ENCODE peak calls at places on chromosome 14, in six cellular contexts. One of them, this sample, is unnamed. For H3K4me1 and H3K9me3, the result is how much of the 10 kb centered on the place peaks cover.

GRCh38 chr14:34180428-34180827 is 229.6 kb upstream of the EGLN3 start:
- DNase-seq in gastrocnemius medialis: no peak
- DNase-seq in GM23248: no peak
- DNase-seq in CD8-positive, alpha-beta T cell: no peak
- DNase-seq in pancreas: no peak
- DNase-seq in thoracic aorta: no peak
- DNase-seq in this sample: no peak

GRCh38 chr14:78835909-78836308 is 665.7 kb downstream of the NRXN3 start:
- DNase-seq in GM23248: no peak
- DNase-seq in gastrocnemius medialis: no peak
- DNase-seq in thoracic aorta: no peak
- DNase-seq in CD8-positive, alpha-beta T cell: no peak
- DNase-seq in pancreas: no peak
- DNase-seq in this sample: no peak

GRCh38 chr14:73995977-73996378 is 23.1 kb downstream of the ENTPD5 start:
- DNase-seq in CD8-positive, alpha-beta T cell: no peak
- DNase-seq in pancreas: no peak
- DNase-seq in thoracic aorta: no peak
- DNase-seq in gastrocnemius medialis: no peak
- DNase-seq in GM23248: no peak
- DNase-seq in this sample: no peak

GRCh38 chr14:23517650-23518329 is 33.8 kb downstream of the ZFHX2 start:
- DNase-seq in CD8-positive, alpha-beta T cell: no peak
- DNase-seq in gastrocnemius medialis: no peak
- DNase-seq in thoracic aorta: no peak
- DNase-seq in pancreas: no peak
- DNase-seq in GM23248: no peak
- DNase-seq in this sample: no peak

GRCh38 chr14:55381561-55381960 is 30.1 kb downstream of the ATG14 start:
- DNase-seq in pancreas: no peak
- DNase-seq in gastrocnemius medialis: no peak
- DNase-seq in thoracic aorta: no peak
- DNase-seq in GM23248: no peak
- DNase-seq in CD8-positive, alpha-beta T cell: no peak
- DNase-seq in this sample: no peak

GRCh38 chr14:37970696-37971095 is 237.0 kb upstream of the SSTR1 start:
- DNase-seq in pancreas: no peak
- DNase-seq in CD8-positive, alpha-beta T cell: no peak
- DNase-seq in gastrocnemius medialis: no peak
- DNase-seq in GM23248: no peak
- DNase-seq in thoracic aorta: no peak
- DNase-seq in this sample: no peak

GRCh38 chr14:97442363-97442762 is 645.2 kb downstream of the VRK1 start:
- DNase-seq in pancreas: no peak
- DNase-seq in CD8-positive, alpha-beta T cell: no peak
- DNase-seq in GM23248: no peak
- DNase-seq in gastrocnemius medialis: no peak
- DNase-seq in thoracic aorta: no peak
- DNase-seq in this sample: no peak

GRCh38 chr14:51442513-51443175 is 202.6 kb downstream of the TMX1 start:
- DNase-seq in pancreas: no peak
- DNase-seq in thoracic aorta: no peak
- DNase-seq in gastrocnemius medialis: no peak
- DNase-seq in GM23248: peak
- DNase-seq in CD8-positive, alpha-beta T cell: no peak
- DNase-seq in this sample: no peak

GRCh38 chr14:56687123-56687522 is 107.5 kb downstream of the TMEM260 start:
- DNase-seq in GM23248: no peak
- DNase-seq in gastrocnemius medialis: no peak
- DNase-seq in CD8-positive, alpha-beta T cell: no peak
- DNase-seq in pancreas: no peak
- DNase-seq in thoracic aorta: no peak
- DNase-seq in this sample: no peak

GRCh38 chr14:21095430-21096205 is 2.8 kb downstream of the ZNF219 start:
- DNase-seq in pancreas: no peak
- DNase-seq in thoracic aorta: no peak
- DNase-seq in CD8-positive, alpha-beta T cell: no peak
- DNase-seq in GM23248: peak
- DNase-seq in gastrocnemius medialis: no peak
- DNase-seq in this sample: peak

GRCh38 chr14:23492618-23493272 is 23.2 kb downstream of the NGDN start:
- DNase-seq in gastrocnemius medialis: no peak
- DNase-seq in thoracic aorta: no peak
- DNase-seq in CD8-positive, alpha-beta T cell: no peak
- DNase-seq in GM23248: peak
- DNase-seq in pancreas: no peak
- DNase-seq in this sample: no peak

GRCh38 chr14:104019806-104020205 is 65.7 kb upstream of the ASPG start:
- DNase-seq in thoracic aorta: no peak
- DNase-seq in pancreas: no peak
- DNase-seq in gastrocnemius medialis: no peak
- DNase-seq in GM23248: no peak
- DNase-seq in CD8-positive, alpha-beta T cell: no peak
- DNase-seq in this sample: no peak

GRCh38 chr14:29098625-29099024 is 332.0 kb downstream of the FOXG1 start:
- DNase-seq in GM23248: no peak
- DNase-seq in CD8-positive, alpha-beta T cell: no peak
- DNase-seq in pancreas: no peak
- DNase-seq in gastrocnemius medialis: no peak
- DNase-seq in thoracic aorta: no peak
- DNase-seq in this sample: no peak

GRCh38 chr14:32202941-32203882 is at the start of gene RNU6-8:
- DNase-seq in CD8-positive, alpha-beta T cell: peak
- DNase-seq in thoracic aorta: peak
- DNase-seq in pancreas: peak
- DNase-seq in GM23248: peak
- DNase-seq in gastrocnemius medialis: peak
- DNase-seq in this sample: peak

GRCh38 chr14:81382517-81383225 is 17.5 kb downstream of the STON2 start:
- DNase-seq in pancreas: no peak
- DNase-seq in CD8-positive, alpha-beta T cell: no peak
- DNase-seq in GM23248: no peak
- DNase-seq in gastrocnemius medialis: no peak
- DNase-seq in thoracic aorta: no peak
- DNase-seq in this sample: no peak

GRCh38 chr14:96627386-96627785 is 125.2 kb downstream of the PAPOLA start:
- DNase-seq in thoracic aorta: no peak
- DNase-seq in pancreas: no peak
- DNase-seq in CD8-positive, alpha-beta T cell: no peak
- DNase-seq in gastrocnemius medialis: no peak
- DNase-seq in GM23248: no peak
- DNase-seq in this sample: no peak

GRCh38 chr14:31209605-31210004 is 2.0 kb upstream of the HECTD1 start:
- DNase-seq in GM23248: no peak
- DNase-seq in gastrocnemius medialis: no peak
- DNase-seq in CD8-positive, alpha-beta T cell: no peak
- DNase-seq in pancreas: no peak
- DNase-seq in thoracic aorta: no peak
- DNase-seq in this sample: no peak

GRCh38 chr14:58947816-58948440 is 240.5 kb upstream of the DAAM1 start:
- DNase-seq in pancreas: no peak
- DNase-seq in GM23248: no peak
- DNase-seq in CD8-positive, alpha-beta T cell: no peak
- DNase-seq in gastrocnemius medialis: no peak
- DNase-seq in thoracic aorta: no peak
- DNase-seq in this sample: no peak

GRCh38 chr14:89550761-89551283 is 133.8 kb upstream of the FOXN3 start:
- DNase-seq in pancreas: no peak
- DNase-seq in thoracic aorta: no peak
- DNase-seq in gastrocnemius medialis: no peak
- DNase-seq in CD8-positive, alpha-beta T cell: no peak
- DNase-seq in GM23248: no peak
- DNase-seq in this sample: no peak

GRCh38 chr14:77069551-77069950 is 28.5 kb upstream of the CIPC start:
- DNase-seq in GM23248: no peak
- DNase-seq in CD8-positive, alpha-beta T cell: no peak
- DNase-seq in pancreas: no peak
- DNase-seq in thoracic aorta: no peak
- DNase-seq in gastrocnemius medialis: no peak
- DNase-seq in this sample: no peak

GRCh38 chr14:72864712-72865365 is 29.1 kb downstream of the DPF3 start:
- DNase-seq in thoracic aorta: no peak
- DNase-seq in pancreas: no peak
- DNase-seq in GM23248: peak
- DNase-seq in CD8-positive, alpha-beta T cell: no peak
- DNase-seq in gastrocnemius medialis: no peak
- DNase-seq in this sample: peak

DNA sequence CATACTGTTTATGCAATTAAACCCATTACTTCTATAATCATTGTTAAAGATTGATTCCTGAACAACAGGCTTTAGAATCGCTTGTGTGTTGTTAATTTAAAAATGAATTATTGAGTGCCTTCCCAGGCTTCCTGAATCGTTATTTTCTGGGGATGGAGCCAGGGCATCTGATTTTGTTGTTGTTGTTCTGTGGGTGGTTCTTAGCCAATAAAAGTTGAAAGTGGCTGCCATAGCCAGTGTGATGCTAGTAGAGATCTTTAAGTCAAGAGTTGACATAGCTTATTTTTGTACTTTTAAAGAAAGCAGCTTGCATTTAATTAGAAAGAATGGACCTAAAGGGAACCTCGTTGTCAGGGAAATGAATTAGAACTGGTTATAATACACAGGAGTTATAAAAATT is 6.4 kb downstream of the GOLGA5 start:
- DNase-seq in pancreas: no peak
- DNase-seq in CD8-positive, alpha-beta T cell: no peak
- DNase-seq in thoracic aorta: no peak
- DNase-seq in GM23248: peak
- DNase-seq in gastrocnemius medialis: no peak
- DNase-seq in this sample: no peak
- H3K4me1 ChIP-seq in pancreas: under half
- H3K4me1 ChIP-seq in CD8-positive, alpha-beta T cell: under half
- H3K4me1 ChIP-seq in thoracic aorta: under half
- H3K4me1 ChIP-seq in GM23248: under half
- H3K4me1 ChIP-seq in gastrocnemius medialis: under half
- H3K4me1 ChIP-seq in this sample: under half

DNA sequence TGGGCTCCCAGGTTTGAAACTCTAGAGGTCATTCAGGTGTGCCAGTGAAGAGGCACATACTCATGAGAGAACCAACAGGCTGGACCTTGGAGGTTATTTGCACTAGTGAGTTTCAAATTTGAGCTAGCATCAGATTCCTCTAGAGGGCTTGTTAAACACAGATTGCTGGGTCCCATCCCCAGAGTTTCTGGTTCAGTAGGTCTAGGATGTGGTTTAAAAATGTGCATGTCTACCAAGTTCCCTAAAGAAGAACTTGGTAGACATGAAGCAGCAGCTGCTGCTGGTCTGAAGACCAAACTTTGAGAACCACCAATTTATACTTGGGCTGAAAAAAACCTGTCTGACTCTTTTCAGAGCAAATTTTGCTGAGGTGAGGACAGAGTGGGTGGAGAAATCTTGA is 61.7 kb downstream of the SUSD6 start:
- DNase-seq in pancreas: no peak
- DNase-seq in GM23248: no peak
- DNase-seq in gastrocnemius medialis: no peak
- DNase-seq in CD8-positive, alpha-beta T cell: no peak
- DNase-seq in thoracic aorta: no peak
- DNase-seq in this sample: no peak
- H3K4me3 ChIP-seq in pancreas: no peak
- H3K4me3 ChIP-seq in GM23248: no peak
- H3K4me3 ChIP-seq in gastrocnemius medialis: no peak
- H3K4me3 ChIP-seq in CD8-positive, alpha-beta T cell: no peak
- H3K4me3 ChIP-seq in thoracic aorta: no peak
- H3K4me3 ChIP-seq in this sample: no peak

DNA sequence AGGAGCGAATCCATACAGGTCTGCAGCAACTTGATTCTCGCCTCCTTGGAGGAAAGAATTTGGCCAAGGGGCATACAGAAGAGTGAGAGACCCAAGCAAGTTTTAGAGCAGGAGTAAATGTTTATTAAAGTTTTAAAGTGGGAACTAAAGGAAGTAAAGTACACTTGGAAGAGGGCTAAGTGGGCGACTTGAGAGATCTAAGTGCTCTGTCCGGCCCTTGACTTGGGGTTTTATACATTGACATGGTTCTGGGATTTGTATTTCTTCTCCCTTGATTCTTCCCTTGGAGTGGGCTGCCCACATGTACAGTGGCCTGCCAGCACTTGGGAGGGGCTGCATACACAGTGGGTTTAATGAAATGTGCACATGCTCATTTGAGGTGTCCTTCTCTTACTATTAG is 421.2 kb downstream of the TMEM121 start:
- DNase-seq in GM23248: no peak
- DNase-seq in thoracic aorta: no peak
- DNase-seq in gastrocnemius medialis: no peak
- DNase-seq in pancreas: no peak
- DNase-seq in CD8-positive, alpha-beta T cell: no peak
- DNase-seq in this sample: no peak
- H3K9me3 ChIP-seq in GM23248: under half
- H3K9me3 ChIP-seq in thoracic aorta: under half
- H3K9me3 ChIP-seq in gastrocnemius medialis: under half
- H3K9me3 ChIP-seq in pancreas: under half
- H3K9me3 ChIP-seq in CD8-positive, alpha-beta T cell: under half
- H3K9me3 ChIP-seq in this sample: under half

GRCh38 chr14:36683083-36683724 is 21.5 kb downstream of the PAX9 start:
- DNase-seq in gastrocnemius medialis: no peak
- DNase-seq in pancreas: no peak
- DNase-seq in GM23248: no peak
- DNase-seq in thoracic aorta: no peak
- DNase-seq in CD8-positive, alpha-beta T cell: no peak
- DNase-seq in this sample: no peak

GRCh38 chr14:36690301-36691020 is 28.8 kb downstream of the PAX9 start:
- DNase-seq in gastrocnemius medialis: no peak
- DNase-seq in thoracic aorta: no peak
- DNase-seq in GM23248: peak
- DNase-seq in CD8-positive, alpha-beta T cell: no peak
- DNase-seq in pancreas: no peak
- DNase-seq in this sample: no peak

GRCh38 chr14:36684946-36685345 is 23.3 kb downstream of the PAX9 start:
- DNase-seq in gastrocnemius medialis: no peak
- DNase-seq in thoracic aorta: no peak
- DNase-seq in CD8-positive, alpha-beta T cell: no peak
- DNase-seq in GM23248: no peak
- DNase-seq in pancreas: no peak
- DNase-seq in this sample: no peak
- H3K4me1 ChIP-seq in gastrocnemius medialis: under half
- H3K4me1 ChIP-seq in thoracic aorta: under half
- H3K4me1 ChIP-seq in CD8-positive, alpha-beta T cell: under half
- H3K4me1 ChIP-seq in GM23248: under half
- H3K4me1 ChIP-seq in pancreas: under half
- H3K4me1 ChIP-seq in this sample: under half

GRCh38 chr14:99829450-99829849 is 36.2 kb downstream of the EML1 start:
- DNase-seq in CD8-positive, alpha-beta T cell: no peak
- DNase-seq in pancreas: no peak
- DNase-seq in gastrocnemius medialis: no peak
- DNase-seq in GM23248: no peak
- DNase-seq in thoracic aorta: no peak
- DNase-seq in this sample: no peak
- H3K4me3 ChIP-seq in CD8-positive, alpha-beta T cell: no peak
- H3K4me3 ChIP-seq in pancreas: no peak
- H3K4me3 ChIP-seq in gastrocnemius medialis: no peak
- H3K4me3 ChIP-seq in GM23248: no peak
- H3K4me3 ChIP-seq in thoracic aorta: no peak
- H3K4me3 ChIP-seq in this sample: no peak

GRCh38 chr14:105528197-105528858 is 1.9 kb downstream of the TMEM121 start:
- DNase-seq in gastrocnemius medialis: peak
- DNase-seq in thoracic aorta: no peak
- DNase-seq in CD8-positive, alpha-beta T cell: peak
- DNase-seq in pancreas: peak
- DNase-seq in GM23248: peak
- DNase-seq in this sample: peak
- H3K9me3 ChIP-seq in gastrocnemius medialis: under half
- H3K9me3 ChIP-seq in thoracic aorta: under half
- H3K9me3 ChIP-seq in CD8-positive, alpha-beta T cell: under half
- H3K9me3 ChIP-seq in pancreas: under half
- H3K9me3 ChIP-seq in GM23248: under half
- H3K9me3 ChIP-seq in this sample: under half

This sample was measured in adrenal gland.